ENCODE peak calls at places on chromosome 19, in six cellular contexts. U, X, T, I, S and K are unnamed samples.

GRCh38 chr19:5603626-5604025 is 18.9 kb downstream of the SAFB2 start:
- DNase-seq in U (no peak), X (no peak), T (no peak), I (no peak), S (no peak), K (no peak)

GRCh38 chr19:41398603-41399002 is 985 bp downstream of the BCKDHA start:
- DNase-seq in U (no peak), X (no peak), T (no peak), I (no peak), S (no peak), K (no peak)

GRCh38 chr19:19308373-19308772 is 11.9 kb downstream of the SUGP1 start:
- DNase-seq in U (no peak), X (no peak), T (no peak), I (no peak), S (no peak), K (no peak)

GRCh38 chr19:30648321-30648720 is 276.1 kb downstream of the ZNF536 start:
- DNase-seq in U (no peak), X (no peak), T (no peak), I (no peak), S (no peak), K (no peak)

GRCh38 chr19:13579388-13580060 is 73.2 kb upstream of the CACNA1A start:
- DNase-seq in U (no peak), X (peak), T (peak), I (no peak), S (peak), K (no peak)

GRCh38 chr19:14048439-14049153 is 13.3 kb downstream of the PALM3 start:
- DNase-seq in U (no peak), X (peak), T (no peak), I (peak), S (peak), K (no peak)

GRCh38 chr19:38721977-38722773 is 22.1 kb downstream of the CAPN12 start:
- DNase-seq in U (no peak), X (no peak), T (no peak), I (no peak), S (no peak), K (peak)

GRCh38 chr19:18520848-18521691 is 800 bp downstream of the ELL start:
- DNase-seq in U (no peak), X (no peak), T (no peak), I (peak), S (no peak), K (no peak)

GRCh38 chr19:687569-688166 is 7.6 kb downstream of the PRSS57 start:
- DNase-seq in U (no peak), X (no peak), T (no peak), I (no peak), S (no peak), K (no peak)

GRCh38 chr19:53809518-53810186 is 14.5 kb downstream of the NLRP12 start:
- DNase-seq in U (no peak), X (no peak), T (no peak), I (peak), S (no peak), K (no peak)

GRCh38 chr19:39943586-39943985 is 9.2 kb upstream of the FCGBP start:
- DNase-seq in U (no peak), X (no peak), T (no peak), I (no peak), S (no peak), K (no peak)

GRCh38 chr19:7125221-7125620 is 55.7 kb downstream of the ZNF557 start:
- DNase-seq in U (no peak), X (no peak), T (no peak), I (no peak), S (no peak), K (no peak)

GRCh38 chr19:45179063-45179847 is 671 bp downstream of the BLOC1S3 start:
- DNase-seq in U (no peak), X (peak), T (no peak), I (peak), S (peak), K (no peak)

GRCh38 chr19:3607398-3608078 is 863 bp upstream of the TBXA2R start:
- DNase-seq in U (no peak), X (peak), T (no peak), I (no peak), S (peak), K (no peak)

GRCh38 chr19:19588546-19588945 is 29.9 kb downstream of the PBX4 start:
- DNase-seq in U (no peak), X (peak), T (no peak), I (no peak), S (no peak), K (no peak)

GRCh38 chr19:6273701-6274601 is 5.8 kb downstream of the MLLT1 start:
- DNase-seq in U (peak), X (peak), T (no peak), I (no peak), S (peak), K (peak)

GRCh38 chr19:58386166-58386575 is 898 bp upstream of the RPS5 start:
- DNase-seq in U (no peak), X (no peak), T (no peak), I (peak), S (no peak), K (no peak)

GRCh38 chr19:2663920-2664571 is 38.4 kb downstream of the GNG7 start:
- DNase-seq in U (no peak), X (no peak), T (no peak), I (no peak), S (no peak), K (no peak)

GRCh38 chr19:37353968-37354367 is 16.9 kb upstream of the ZNF527 start:
- DNase-seq in U (no peak), X (no peak), T (no peak), I (no peak), S (no peak), K (no peak)

GRCh38 chr19:13022111-13022858 is 27.0 kb downstream of the NFIX start:
- DNase-seq in U (no peak), X (no peak), T (no peak), I (no peak), S (peak), K (no peak)